ENCODE peak calls at places on chromosomes 11 and 22, in eight cellular contexts. P is lower leg skin; N is foreskin fibroblast; U is naive thymus-derived CD4-positive, alpha-beta T cell; G is H1; R is H7; W is adrenal gland; C is IMR-90. I is an unnamed sample.

GRCh38 chr22:42364641-42365336 is 67.4 kb downstream of the NFAM1 start:
- DNase-seq in P (no peak), N (no peak), U (no peak), G (no peak), R (no peak), W (no peak), C (peak; percentile 29), I (no peak)

GRCh38 chr22:34390400-34390799 is 470.1 kb upstream of the LARGE1 start:
- DNase-seq in P (no peak), N (no peak), U (no peak), G (peak; percentile 46), R (no peak), W (no peak), C (no peak), I (no peak)

GRCh38 chr22:36470994-36471331 is 10.5 kb downstream of the TXN2 start:
- DNase-seq in P (no peak), N (no peak), U (no peak), G (no peak), R (no peak), W (no peak), C (peak; percentile 73), I (no peak)

GRCh38 chr11:13367115-13367514 is 89.5 kb downstream of the BMAL1 start:
- DNase-seq in P (no peak), N (no peak), U (no peak), G (no peak), R (no peak), W (no peak), C (no peak), I (no peak)

GRCh38 chr22:35959121-35959800 is 69.4 kb downstream of the RBFOX2 start:
- DNase-seq in P (no peak), N (no peak), U (no peak), G (no peak), R (no peak), W (no peak), C (no peak), I (no peak)

GRCh38 chr11:19241260-19242183 is 777 bp upstream of the E2F8 start:
- DNase-seq in P (no peak), N (no peak), U (no peak), G (peak; percentile 83), R (peak; percentile 96), W (peak; percentile 26), C (no peak), I (no peak)

GRCh38 chr11:122081073-122081472 is 34.9 kb downstream of the BLID start:
- DNase-seq in P (no peak), N (no peak), U (no peak), G (no peak), R (no peak), W (no peak), C (peak; percentile 15), I (no peak)

GRCh38 chr11:98007072-98007471 is 1013.7 kb upstream of the CNTN5 start:
- DNase-seq in P (no peak), N (no peak), U (no peak), G (no peak), R (no peak), W (no peak), C (no peak), I (no peak)

GRCh38 chr11:88378422-88379066 is 41.0 kb upstream of the CTSC start:
- DNase-seq in P (no peak), N (no peak), U (no peak), G (no peak), R (no peak), W (no peak), C (no peak), I (no peak)

GRCh38 chr22:35014812-35015211 is 51.1 kb upstream of the ISX start:
- DNase-seq in P (no peak), N (no peak), U (no peak), G (no peak), R (no peak), W (no peak), C (no peak), I (no peak)

GRCh38 chr22:40156001-40156516 is 21.7 kb upstream of the TNRC6B start:
- DNase-seq in P (no peak), N (peak; percentile 23), U (no peak), G (peak; percentile 51), R (peak; percentile 55), W (peak; percentile 34), C (peak; percentile 85), I (no peak)

GRCh38 chr11:120400564-120401364 is 64.6 kb downstream of the ARHGEF12 start:
- DNase-seq in P (no peak), N (peak; percentile 94), U (no peak), G (no peak), R (no peak), W (peak; percentile 56), C (peak; percentile 99), I (peak; percentile 95)

DNA sequence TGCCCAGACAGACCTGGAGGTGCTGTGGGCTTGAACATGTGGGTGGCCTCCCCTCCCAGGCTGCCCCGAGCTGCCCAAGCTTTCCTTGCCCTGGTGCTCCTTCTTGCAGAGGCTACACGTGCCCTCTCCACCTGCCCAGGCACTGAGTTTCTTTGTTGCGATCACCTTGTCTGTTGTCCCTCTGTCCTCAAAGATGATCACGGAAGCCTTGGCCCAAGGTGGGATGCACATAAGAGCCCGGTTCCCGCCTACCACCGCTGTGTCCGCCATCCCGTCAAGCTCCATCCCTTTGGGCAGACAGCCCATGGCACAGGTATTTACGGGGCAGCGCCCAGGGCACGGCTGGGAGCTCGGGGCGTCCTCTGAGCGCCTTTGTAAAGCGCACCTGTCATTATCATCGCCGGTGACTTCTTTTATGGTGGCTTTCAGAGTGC is 67.5 kb downstream of the MED15 start:
- DNase-seq in P (no peak), N (no peak), U (no peak), G (no peak), R (no peak), W (no peak), C (no peak), I (no peak)
- H3K4me3 ChIP-seq in P (no peak overlapping the region), N (no peak overlapping the region), U (no peak overlapping the region), G (no peak overlapping the region), R (no peak overlapping the region), W (no peak overlapping the region), C (no peak overlapping the region), I (no peak overlapping the region)

DNA sequence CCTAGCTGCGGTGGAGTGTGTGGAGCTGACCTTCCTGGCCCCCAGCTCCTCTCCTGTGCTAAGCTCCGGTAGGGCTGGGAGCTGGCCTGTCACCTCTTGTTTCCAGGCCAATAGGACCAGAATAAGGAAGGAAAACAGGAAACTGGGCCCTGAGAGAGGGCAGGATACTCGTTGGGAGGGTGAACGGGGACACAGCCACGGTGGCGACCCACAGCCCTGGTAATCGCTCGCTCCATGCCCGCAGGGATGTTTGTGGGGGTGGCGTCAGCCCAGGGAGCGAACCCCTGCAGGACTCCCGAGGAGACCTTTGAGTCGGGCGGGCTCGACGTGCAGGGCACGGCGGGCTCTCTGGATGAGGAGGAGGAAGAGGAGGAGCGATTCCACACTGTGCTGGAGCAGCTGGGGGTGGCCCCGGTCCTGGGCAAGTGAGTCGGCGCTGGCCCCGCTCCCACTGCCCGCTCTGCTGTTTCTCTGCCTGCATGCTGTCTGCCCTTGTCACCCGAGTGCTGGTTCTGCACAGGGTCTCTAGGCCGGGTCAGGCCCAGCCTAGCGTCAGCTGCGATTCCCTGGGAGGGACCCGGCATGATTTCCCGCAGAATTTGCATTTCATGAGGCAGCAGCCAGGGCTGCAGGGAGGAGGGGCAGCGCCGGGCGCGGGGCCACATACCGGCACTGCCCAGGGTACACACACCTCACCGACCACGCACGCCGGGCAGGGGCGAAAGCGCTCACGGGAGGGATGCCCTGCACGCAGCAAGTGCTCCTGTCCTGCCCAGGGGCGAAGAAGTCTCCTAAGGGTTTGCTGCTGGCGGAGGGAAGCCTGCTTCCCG is 1.6 kb downstream of the CRACR2B start:
- DNase-seq in P (no peak), N (no peak), U (no peak), G (peak; percentile 76), R (peak; percentile 83), W (no peak), C (no peak), I (no peak)
- H3K4me3 ChIP-seq in P (no peak overlapping the region), N (no peak overlapping the region), U (no peak overlapping the region), G (peak overlapping the region; percentile 62), R (peak overlapping the region; percentile 49), W (no peak overlapping the region), C (no peak overlapping the region), I (no peak overlapping the region)

GRCh38 chr11:503179-503981 is 3.7 kb downstream of the RNH1 start:
- DNase-seq in P (peak; percentile 85), N (peak; percentile 34), U (no peak), G (no peak), R (no peak), W (peak; percentile 70), C (peak; percentile 19), I (no peak)
- H3K4me3 ChIP-seq in P (peak overlapping the region; percentile 37), N (peak overlapping the region; percentile 93), U (no peak overlapping the region), G (no peak overlapping the region), R (no peak overlapping the region), W (no peak overlapping the region), C (peak overlapping the region; percentile 10), I (peak overlapping the region; percentile 76)

GRCh38 chr11:70661763-70662501 is 263.6 kb downstream of the CTTN start:
- DNase-seq in P (no peak), N (peak; percentile 43), U (no peak), G (peak; percentile 77), R (peak; percentile 95), W (no peak), C (peak; percentile 43), I (no peak)

GRCh38 chr11:70660059-70660888 is 261.9 kb downstream of the CTTN start:
- DNase-seq in P (no peak), N (no peak), U (no peak), G (no peak), R (no peak), W (no peak), C (no peak), I (no peak)

GRCh38 chr11:70663815-70664214 is 265.5 kb downstream of the CTTN start:
- DNase-seq in P (no peak), N (no peak), U (no peak), G (no peak), R (no peak), W (no peak), C (no peak), I (no peak)

GRCh38 chr11:70660889-70661197 is 262.5 kb downstream of the CTTN start:
- DNase-seq in P (no peak), N (no peak), U (no peak), G (no peak), R (no peak), W (no peak), C (no peak), I (no peak)

DNA sequence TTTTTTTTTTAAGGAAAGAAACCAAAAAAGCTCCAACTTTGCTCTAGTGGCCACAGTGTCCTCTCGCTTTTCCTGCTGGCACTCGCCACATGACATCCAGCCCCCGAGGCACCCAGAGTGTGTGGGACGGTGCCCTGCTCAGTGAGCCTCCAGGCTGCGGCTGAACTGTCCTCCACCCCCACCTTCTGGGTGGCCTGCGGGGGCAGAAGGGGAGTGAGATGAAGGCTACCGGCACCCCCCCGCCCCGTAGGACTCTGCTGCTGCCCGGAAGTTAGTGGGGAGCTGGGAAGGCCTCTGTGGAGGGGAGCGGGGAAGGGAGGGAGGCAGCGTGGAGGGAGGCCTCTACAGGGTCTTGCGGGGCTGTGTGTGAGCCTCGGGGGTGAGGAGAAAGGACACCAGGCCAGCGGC is 264.4 kb downstream of the CTTN start:
- DNase-seq in P (no peak), N (no peak), U (no peak), G (peak; percentile 65), R (peak; percentile 81), W (no peak), C (no peak), I (no peak)
- H3K4me3 ChIP-seq in P (no peak overlapping the region), N (no peak overlapping the region), U (no peak overlapping the region), G (peak overlapping the region; percentile 59), R (peak overlapping the region; percentile 51), W (no peak overlapping the region), C (no peak overlapping the region), I (no peak overlapping the region)

I was measured in AG09309.